ENCODE peak calls at places on chromosomes 4 and X, in eight cellular contexts. One of them, this sample, is unnamed.

GRCh38 chr4:100063355-100063754 is 113.3 kb upstream of the H2AZ1 start:
- DNase-seq in fibroblast of the aortic adventitia: no peak
- DNase-seq in IMR-90: peak
- DNase-seq in fibroblast of pulmonary artery: no peak
- DNase-seq in HFF-Myc: no peak
- DNase-seq in WERI-Rb-1: no peak
- DNase-seq in AG04449: no peak
- DNase-seq in endodermal cell: no peak
- DNase-seq in this sample: no peak

GRCh38 chr4:101199507-101200285 is 147.6 kb downstream of the PPP3CA start:
- DNase-seq in fibroblast of the aortic adventitia: peak
- DNase-seq in IMR-90: peak
- DNase-seq in fibroblast of pulmonary artery: peak
- DNase-seq in HFF-Myc: peak
- DNase-seq in WERI-Rb-1: peak
- DNase-seq in AG04449: no peak
- DNase-seq in endodermal cell: no peak
- DNase-seq in this sample: peak

GRCh38 chrX:43940811-43941210 is 32.4 kb downstream of the NDP start:
- DNase-seq in fibroblast of the aortic adventitia: peak
- DNase-seq in IMR-90: peak
- DNase-seq in fibroblast of pulmonary artery: peak
- DNase-seq in HFF-Myc: no peak
- DNase-seq in WERI-Rb-1: no peak
- DNase-seq in AG04449: no peak
- DNase-seq in endodermal cell: no peak
- DNase-seq in this sample: peak

GRCh38 chrX:80808160-80808735 is 1.4 kb downstream of the BRWD3 start:
- DNase-seq in fibroblast of the aortic adventitia: peak
- DNase-seq in IMR-90: peak
- DNase-seq in fibroblast of pulmonary artery: peak
- DNase-seq in HFF-Myc: no peak
- DNase-seq in WERI-Rb-1: peak
- DNase-seq in AG04449: peak
- DNase-seq in endodermal cell: peak
- DNase-seq in this sample: peak

GRCh38 chrX:56281789-56282188 is 49.6 kb downstream of the KLF8 start:
- DNase-seq in fibroblast of the aortic adventitia: peak
- DNase-seq in IMR-90: peak
- DNase-seq in fibroblast of pulmonary artery: peak
- DNase-seq in HFF-Myc: no peak
- DNase-seq in WERI-Rb-1: no peak
- DNase-seq in AG04449: no peak
- DNase-seq in endodermal cell: no peak
- DNase-seq in this sample: peak

GRCh38 chrX:103918584-103919335 is 43.7 kb upstream of the TMSB15B start:
- DNase-seq in fibroblast of the aortic adventitia: peak
- DNase-seq in IMR-90: peak
- DNase-seq in fibroblast of pulmonary artery: peak
- DNase-seq in HFF-Myc: no peak
- DNase-seq in WERI-Rb-1: peak
- DNase-seq in AG04449: no peak
- DNase-seq in endodermal cell: peak
- DNase-seq in this sample: peak

GRCh38 chr4:77308843-77309242 is 151.8 kb downstream of the CCNG2 start:
- DNase-seq in fibroblast of the aortic adventitia: peak
- DNase-seq in IMR-90: peak
- DNase-seq in fibroblast of pulmonary artery: peak
- DNase-seq in HFF-Myc: no peak
- DNase-seq in WERI-Rb-1: no peak
- DNase-seq in AG04449: no peak
- DNase-seq in endodermal cell: no peak
- DNase-seq in this sample: peak

GRCh38 chr4:158605393-158605792 is 66.3 kb downstream of the C4orf46 start:
- DNase-seq in fibroblast of the aortic adventitia: no peak
- DNase-seq in IMR-90: no peak
- DNase-seq in fibroblast of pulmonary artery: no peak
- DNase-seq in HFF-Myc: no peak
- DNase-seq in WERI-Rb-1: no peak
- DNase-seq in AG04449: no peak
- DNase-seq in endodermal cell: no peak
- DNase-seq in this sample: no peak

GRCh38 chr4:47287735-47288134 is 175.8 kb downstream of the COMMD8 start:
- DNase-seq in fibroblast of the aortic adventitia: peak
- DNase-seq in IMR-90: peak
- DNase-seq in fibroblast of pulmonary artery: peak
- DNase-seq in HFF-Myc: peak
- DNase-seq in WERI-Rb-1: no peak
- DNase-seq in AG04449: peak
- DNase-seq in endodermal cell: no peak
- DNase-seq in this sample: peak

GRCh38 chrX:912677-913076 is 282.1 kb downstream of the SHOX start:
- DNase-seq in fibroblast of the aortic adventitia: no peak
- DNase-seq in IMR-90: no peak
- DNase-seq in fibroblast of pulmonary artery: no peak
- DNase-seq in HFF-Myc: no peak
- DNase-seq in WERI-Rb-1: no peak
- DNase-seq in AG04449: no peak
- DNase-seq in endodermal cell: no peak
- DNase-seq in this sample: no peak

GRCh38 chr4:156495109-156495508 is 476.5 kb downstream of the PDGFC start:
- DNase-seq in fibroblast of the aortic adventitia: no peak
- DNase-seq in IMR-90: no peak
- DNase-seq in fibroblast of pulmonary artery: no peak
- DNase-seq in HFF-Myc: no peak
- DNase-seq in WERI-Rb-1: no peak
- DNase-seq in AG04449: no peak
- DNase-seq in endodermal cell: no peak
- DNase-seq in this sample: no peak

GRCh38 chr4:77662396-77662795 is 56.8 kb downstream of the CXCL13 start:
- DNase-seq in fibroblast of the aortic adventitia: no peak
- DNase-seq in IMR-90: no peak
- DNase-seq in fibroblast of pulmonary artery: no peak
- DNase-seq in HFF-Myc: no peak
- DNase-seq in WERI-Rb-1: no peak
- DNase-seq in AG04449: no peak
- DNase-seq in endodermal cell: no peak
- DNase-seq in this sample: no peak

GRCh38 chrX:39563189-39563588 is 534.6 kb downstream of the BCOR start:
- DNase-seq in fibroblast of the aortic adventitia: no peak
- DNase-seq in IMR-90: no peak
- DNase-seq in fibroblast of pulmonary artery: no peak
- DNase-seq in HFF-Myc: no peak
- DNase-seq in WERI-Rb-1: no peak
- DNase-seq in AG04449: no peak
- DNase-seq in endodermal cell: no peak
- DNase-seq in this sample: no peak

GRCh38 chrX:13721819-13722527 is 12.4 kb downstream of the TRAPPC2 start:
- DNase-seq in fibroblast of the aortic adventitia: peak
- DNase-seq in IMR-90: peak
- DNase-seq in fibroblast of pulmonary artery: peak
- DNase-seq in HFF-Myc: no peak
- DNase-seq in WERI-Rb-1: no peak
- DNase-seq in AG04449: no peak
- DNase-seq in endodermal cell: no peak
- DNase-seq in this sample: peak

GRCh38 chrX:110315541-110315940 is 2.3 kb downstream of the AMMECR1 start:
- DNase-seq in fibroblast of the aortic adventitia: peak
- DNase-seq in IMR-90: no peak
- DNase-seq in fibroblast of pulmonary artery: no peak
- DNase-seq in HFF-Myc: no peak
- DNase-seq in WERI-Rb-1: no peak
- DNase-seq in AG04449: no peak
- DNase-seq in endodermal cell: no peak
- DNase-seq in this sample: peak

GRCh38 chrX:155767101-155767878 is 113.9 kb upstream of the VAMP7 start:
- DNase-seq in fibroblast of the aortic adventitia: peak
- DNase-seq in IMR-90: peak
- DNase-seq in fibroblast of pulmonary artery: peak
- DNase-seq in HFF-Myc: peak
- DNase-seq in WERI-Rb-1: peak
- DNase-seq in AG04449: peak
- DNase-seq in endodermal cell: peak
- DNase-seq in this sample: peak

GRCh38 chr4:40458109-40458508 is 123.0 kb downstream of the CHRNA9 start:
- DNase-seq in fibroblast of the aortic adventitia: no peak
- DNase-seq in IMR-90: no peak
- DNase-seq in fibroblast of pulmonary artery: no peak
- DNase-seq in HFF-Myc: no peak
- DNase-seq in WERI-Rb-1: no peak
- DNase-seq in AG04449: no peak
- DNase-seq in endodermal cell: no peak
- DNase-seq in this sample: no peak

GRCh38 chr4:122377352-122377751 is 1.5 kb upstream of the ADAD1 start:
- DNase-seq in fibroblast of the aortic adventitia: no peak
- DNase-seq in IMR-90: no peak
- DNase-seq in fibroblast of pulmonary artery: no peak
- DNase-seq in HFF-Myc: no peak
- DNase-seq in WERI-Rb-1: no peak
- DNase-seq in AG04449: no peak
- DNase-seq in endodermal cell: no peak
- DNase-seq in this sample: no peak

GRCh38 chrX:40012800-40013682 is 84.7 kb downstream of the BCOR start:
- DNase-seq in fibroblast of the aortic adventitia: peak
- DNase-seq in IMR-90: peak
- DNase-seq in fibroblast of pulmonary artery: peak
- DNase-seq in HFF-Myc: no peak
- DNase-seq in WERI-Rb-1: peak
- DNase-seq in AG04449: no peak
- DNase-seq in endodermal cell: peak
- DNase-seq in this sample: peak

GRCh38 chrX:127879585-127879984 is 172.6 kb downstream of the ACTRT1 start:
- DNase-seq in fibroblast of the aortic adventitia: no peak
- DNase-seq in IMR-90: no peak
- DNase-seq in fibroblast of pulmonary artery: peak
- DNase-seq in HFF-Myc: no peak
- DNase-seq in WERI-Rb-1: no peak
- DNase-seq in AG04449: no peak
- DNase-seq in endodermal cell: no peak
- DNase-seq in this sample: no peak

GRCh38 chr4:2570551-2571222 is 34.2 kb downstream of the FAM193A start:
- DNase-seq in fibroblast of the aortic adventitia: peak
- DNase-seq in IMR-90: no peak
- DNase-seq in fibroblast of pulmonary artery: no peak
- DNase-seq in HFF-Myc: no peak
- DNase-seq in WERI-Rb-1: no peak
- DNase-seq in AG04449: no peak
- DNase-seq in endodermal cell: no peak
- DNase-seq in this sample: no peak

GRCh38 chr4:161629694-161630441 is 533.9 kb downstream of the FSTL5 start:
- DNase-seq in fibroblast of the aortic adventitia: no peak
- DNase-seq in IMR-90: no peak
- DNase-seq in fibroblast of pulmonary artery: no peak
- DNase-seq in HFF-Myc: peak
- DNase-seq in WERI-Rb-1: peak
- DNase-seq in AG04449: no peak
- DNase-seq in endodermal cell: no peak
- DNase-seq in this sample: peak

GRCh38 chrX:115616943-115617563 is 56.1 kb downstream of the PLS3 start:
- DNase-seq in fibroblast of the aortic adventitia: peak
- DNase-seq in IMR-90: peak
- DNase-seq in fibroblast of pulmonary artery: peak
- DNase-seq in HFF-Myc: peak
- DNase-seq in WERI-Rb-1: no peak
- DNase-seq in AG04449: no peak
- DNase-seq in endodermal cell: peak
- DNase-seq in this sample: peak

GRCh38 chr4:55407119-55407518 is 11.4 kb downstream of the TMEM165 start:
- DNase-seq in fibroblast of the aortic adventitia: no peak
- DNase-seq in IMR-90: no peak
- DNase-seq in fibroblast of pulmonary artery: no peak
- DNase-seq in HFF-Myc: no peak
- DNase-seq in WERI-Rb-1: no peak
- DNase-seq in AG04449: no peak
- DNase-seq in endodermal cell: no peak
- DNase-seq in this sample: no peak
- TF ChIP-seq CTCF in fibroblast of the aortic adventitia: no peak
- TF ChIP-seq CTCF in IMR-90: no peak
- TF ChIP-seq CTCF in fibroblast of pulmonary artery: no peak
- TF ChIP-seq CTCF in HFF-Myc: no peak
- TF ChIP-seq CTCF in WERI-Rb-1: no peak
- TF ChIP-seq CTCF in AG04449: no peak
- TF ChIP-seq CTCF in endodermal cell: no peak
- TF ChIP-seq CTCF in this sample: no peak

DNA sequence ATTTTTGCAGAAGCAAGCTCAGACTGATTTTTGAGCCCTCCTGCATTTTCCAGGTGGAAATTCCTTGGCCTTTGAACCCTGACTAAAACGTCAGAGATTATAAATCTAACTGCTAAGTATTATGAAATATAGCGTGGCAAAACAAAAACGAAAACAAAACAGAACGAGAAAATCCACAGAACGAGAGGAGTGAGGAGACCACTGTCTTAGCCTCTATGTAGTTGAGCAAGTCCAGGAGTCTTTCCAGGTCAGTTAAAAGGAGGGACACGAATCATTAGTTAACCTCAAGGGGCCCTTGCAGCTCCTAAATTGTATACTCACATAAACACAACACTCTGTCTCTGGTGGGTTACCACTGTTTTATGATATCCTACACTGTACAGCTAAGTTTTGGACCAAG is 80.2 kb downstream of the SYNPO2 start:
- DNase-seq in fibroblast of the aortic adventitia: no peak
- DNase-seq in IMR-90: no peak
- DNase-seq in fibroblast of pulmonary artery: no peak
- DNase-seq in HFF-Myc: no peak
- DNase-seq in WERI-Rb-1: no peak
- DNase-seq in AG04449: no peak
- DNase-seq in endodermal cell: no peak
- DNase-seq in this sample: peak
- H3K4me3 ChIP-seq in fibroblast of the aortic adventitia: no peak
- H3K4me3 ChIP-seq in IMR-90: no peak
- H3K4me3 ChIP-seq in fibroblast of pulmonary artery: no peak
- H3K4me3 ChIP-seq in HFF-Myc: no peak
- H3K4me3 ChIP-seq in WERI-Rb-1: no peak
- H3K4me3 ChIP-seq in AG04449: no peak
- H3K4me3 ChIP-seq in endodermal cell: no peak
- H3K4me3 ChIP-seq in this sample: no peak

DNA sequence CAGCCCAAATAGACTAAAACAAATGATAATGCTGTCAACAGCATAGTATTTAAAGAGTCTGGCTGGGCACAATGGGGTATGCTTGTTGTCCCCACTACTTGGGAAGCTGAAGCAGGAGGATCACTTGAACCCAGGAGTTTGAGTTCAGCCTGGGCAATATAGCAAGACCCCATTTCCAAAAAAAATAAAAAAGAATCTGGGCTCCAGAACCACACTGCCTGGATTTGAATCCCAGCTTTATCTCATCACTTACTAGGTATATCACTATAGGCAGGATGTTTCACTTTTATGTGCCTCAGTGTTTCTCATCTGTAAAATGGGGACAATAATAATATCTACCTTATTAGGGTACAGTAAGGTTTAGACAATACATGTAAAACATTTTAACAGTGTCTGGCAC is 5.3 kb upstream of the G3BP2 start:
- DNase-seq in fibroblast of the aortic adventitia: no peak
- DNase-seq in IMR-90: no peak
- DNase-seq in fibroblast of pulmonary artery: no peak
- DNase-seq in HFF-Myc: no peak
- DNase-seq in WERI-Rb-1: no peak
- DNase-seq in AG04449: no peak
- DNase-seq in endodermal cell: no peak
- DNase-seq in this sample: no peak
- TF ChIP-seq CTCF in fibroblast of the aortic adventitia: no peak
- TF ChIP-seq CTCF in IMR-90: no peak
- TF ChIP-seq CTCF in fibroblast of pulmonary artery: no peak
- TF ChIP-seq CTCF in HFF-Myc: no peak
- TF ChIP-seq CTCF in WERI-Rb-1: no peak
- TF ChIP-seq CTCF in AG04449: no peak
- TF ChIP-seq CTCF in endodermal cell: no peak
- TF ChIP-seq CTCF in this sample: no peak

GRCh38 chr4:81032174-81032551 is 1.7 kb downstream of the BMP3 start:
- DNase-seq in fibroblast of the aortic adventitia: no peak
- DNase-seq in IMR-90: no peak
- DNase-seq in fibroblast of pulmonary artery: no peak
- DNase-seq in HFF-Myc: no peak
- DNase-seq in WERI-Rb-1: no peak
- DNase-seq in AG04449: no peak
- DNase-seq in endodermal cell: peak
- DNase-seq in this sample: no peak
- H3K4me3 ChIP-seq in fibroblast of the aortic adventitia: no peak
- H3K4me3 ChIP-seq in IMR-90: no peak
- H3K4me3 ChIP-seq in fibroblast of pulmonary artery: no peak
- H3K4me3 ChIP-seq in HFF-Myc: no peak
- H3K4me3 ChIP-seq in WERI-Rb-1: no peak
- H3K4me3 ChIP-seq in AG04449: no peak
- H3K4me3 ChIP-seq in endodermal cell: peak
- H3K4me3 ChIP-seq in this sample: no peak

This sample was measured in fibroblast of villous mesenchyme.